ENCODE peak calls at places on chromosomes 4 and X, in six cellular contexts. One of them, this sample, is unnamed. For H3K36me3, the result is how much of the 10 kb centered on the place peaks cover.

GRCh38 chrX:3811331-3812311 is 98.2 kb upstream of the PRKX start:
- DNase-seq in GM12878: peak
- DNase-seq in H1: no peak
- DNase-seq in HepG2: peak
- DNase-seq in K562: peak
- DNase-seq in HCT116: peak
- DNase-seq in this sample: no peak

GRCh38 chrX:46913710-46914109 is 1.5 kb downstream of the JADE3 start:
- DNase-seq in GM12878: no peak
- DNase-seq in K562: no peak
- DNase-seq in H1: no peak
- DNase-seq in HepG2: peak
- DNase-seq in HCT116: no peak
- DNase-seq in this sample: no peak

GRCh38 chr4:109078724-109079123 is 223.7 kb downstream of the COL25A1 start:
- DNase-seq in GM12878: no peak
- DNase-seq in HepG2: no peak
- DNase-seq in HCT116: no peak
- DNase-seq in K562: no peak
- DNase-seq in H1: no peak
- DNase-seq in this sample: no peak

GRCh38 chrX:31893525-31893924 is 821.7 kb upstream of the FTHL17 start:
- DNase-seq in K562: no peak
- DNase-seq in GM12878: no peak
- DNase-seq in H1: no peak
- DNase-seq in HCT116: no peak
- DNase-seq in HepG2: no peak
- DNase-seq in this sample: no peak

GRCh38 chr4:98293089-98293887 is 32.1 kb downstream of the RAP1GDS1 start:
- DNase-seq in K562: no peak
- DNase-seq in HepG2: no peak
- DNase-seq in H1: no peak
- DNase-seq in HCT116: no peak
- DNase-seq in GM12878: no peak
- DNase-seq in this sample: no peak

GRCh38 chrX:68372665-68373064 is 60.6 kb downstream of the OPHN1 start:
- DNase-seq in HepG2: no peak
- DNase-seq in H1: no peak
- DNase-seq in GM12878: no peak
- DNase-seq in HCT116: no peak
- DNase-seq in K562: no peak
- DNase-seq in this sample: no peak

GRCh38 chr4:148112231-148112982 is 329.8 kb downstream of the NR3C2 start:
- DNase-seq in HCT116: no peak
- DNase-seq in HepG2: no peak
- DNase-seq in GM12878: no peak
- DNase-seq in K562: no peak
- DNase-seq in H1: no peak
- DNase-seq in this sample: peak

GRCh38 chr4:139844057-139844456 is 178.4 kb downstream of the MGST2 start:
- DNase-seq in H1: no peak
- DNase-seq in HCT116: no peak
- DNase-seq in K562: no peak
- DNase-seq in GM12878: no peak
- DNase-seq in HepG2: peak
- DNase-seq in this sample: no peak

GRCh38 chr4:87697945-87698344 is 47.9 kb downstream of the DMP1 start:
- DNase-seq in HepG2: no peak
- DNase-seq in GM12878: no peak
- DNase-seq in K562: no peak
- DNase-seq in HCT116: no peak
- DNase-seq in H1: no peak
- DNase-seq in this sample: no peak

GRCh38 chr4:133402616-133403015 is 253.5 kb downstream of the PCDH10 start:
- DNase-seq in HepG2: no peak
- DNase-seq in K562: no peak
- DNase-seq in H1: no peak
- DNase-seq in GM12878: no peak
- DNase-seq in HCT116: no peak
- DNase-seq in this sample: no peak

GRCh38 chr4:68373513-68373912 is 23.6 kb upstream of the YTHDC1 start:
- DNase-seq in HCT116: no peak
- DNase-seq in H1: peak
- DNase-seq in GM12878: no peak
- DNase-seq in K562: no peak
- DNase-seq in HepG2: no peak
- DNase-seq in this sample: peak

GRCh38 chrX:10634681-10635161 is 14.3 kb upstream of the MID1 start:
- DNase-seq in GM12878: no peak
- DNase-seq in H1: no peak
- DNase-seq in HCT116: peak
- DNase-seq in HepG2: no peak
- DNase-seq in K562: no peak
- DNase-seq in this sample: no peak

GRCh38 chrX:13647709-13648212 is 5.2 kb upstream of the TCEANC start:
- DNase-seq in HepG2: peak
- DNase-seq in GM12878: no peak
- DNase-seq in HCT116: peak
- DNase-seq in K562: peak
- DNase-seq in H1: no peak
- DNase-seq in this sample: no peak

GRCh38 chr4:113153529-113154101 is 104.2 kb downstream of the ANK2 start:
- DNase-seq in HCT116: no peak
- DNase-seq in K562: no peak
- DNase-seq in HepG2: peak
- DNase-seq in H1: no peak
- DNase-seq in GM12878: no peak
- DNase-seq in this sample: no peak

GRCh38 chr4:32884198-32884597 is 2164.0 kb downstream of the PCDH7 start:
- DNase-seq in HepG2: no peak
- DNase-seq in GM12878: no peak
- DNase-seq in HCT116: no peak
- DNase-seq in H1: no peak
- DNase-seq in K562: no peak
- DNase-seq in this sample: no peak

GRCh38 chr4:99821918-99822503 is 5.4 kb downstream of the DAPP1 start:
- DNase-seq in K562: no peak
- DNase-seq in HCT116: no peak
- DNase-seq in H1: no peak
- DNase-seq in HepG2: no peak
- DNase-seq in GM12878: peak
- DNase-seq in this sample: no peak

GRCh38 chrX:41245641-41246040 is 88.3 kb upstream of the DDX3X start:
- DNase-seq in HepG2: no peak
- DNase-seq in H1: no peak
- DNase-seq in HCT116: no peak
- DNase-seq in GM12878: no peak
- DNase-seq in K562: no peak
- DNase-seq in this sample: no peak

GRCh38 chr4:153634737-153635353 is 49.2 kb upstream of the TLR2 start:
- DNase-seq in H1: no peak
- DNase-seq in HCT116: no peak
- DNase-seq in K562: peak
- DNase-seq in GM12878: no peak
- DNase-seq in HepG2: peak
- DNase-seq in this sample: no peak

GRCh38 chrX:19593684-19594083 is 78.4 kb upstream of the MAP3K15 start:
- DNase-seq in K562: no peak
- DNase-seq in HepG2: peak
- DNase-seq in HCT116: peak
- DNase-seq in H1: no peak
- DNase-seq in GM12878: no peak
- DNase-seq in this sample: no peak

GRCh38 chr4:169341490-169341889 is 70.7 kb upstream of the SH3RF1 start:
- DNase-seq in K562: no peak
- DNase-seq in HepG2: no peak
- DNase-seq in HCT116: no peak
- DNase-seq in GM12878: peak
- DNase-seq in H1: no peak
- DNase-seq in this sample: no peak

GRCh38 chr4:143399113-143399949 is 62.7 kb downstream of the GAB1 start:
- DNase-seq in HCT116: peak
- DNase-seq in HepG2: peak
- DNase-seq in GM12878: no peak
- DNase-seq in H1: no peak
- DNase-seq in K562: peak
- DNase-seq in this sample: peak

GRCh38 chr4:101205878-101206277 is 141.4 kb downstream of the PPP3CA start:
- DNase-seq in HepG2: no peak
- DNase-seq in HCT116: no peak
- DNase-seq in H1: no peak
- DNase-seq in K562: no peak
- DNase-seq in GM12878: peak
- DNase-seq in this sample: no peak

GRCh38 chr4:2824329-2825183 is 19.1 kb upstream of the ADD1 start:
- DNase-seq in H1: no peak
- DNase-seq in HCT116: no peak
- DNase-seq in GM12878: no peak
- DNase-seq in HepG2: no peak
- DNase-seq in K562: no peak
- DNase-seq in this sample: no peak

GRCh38 chrX:71917621-71918341 is 7.1 kb downstream of the NHSL2 start:
- DNase-seq in K562: no peak
- DNase-seq in HepG2: no peak
- DNase-seq in H1: no peak
- DNase-seq in HCT116: no peak
- DNase-seq in GM12878: no peak
- DNase-seq in this sample: peak

GRCh38 chr4:15213415-15213814 is 211.1 kb downstream of the CPEB2 start:
- DNase-seq in HCT116: no peak
- DNase-seq in K562: no peak
- DNase-seq in HepG2: no peak
- DNase-seq in H1: no peak
- DNase-seq in GM12878: no peak
- DNase-seq in this sample: no peak

GRCh38 chr4:124757121-124757520 is 44.6 kb upstream of the ANKRD50 start:
- DNase-seq in H1: no peak
- DNase-seq in HepG2: no peak
- DNase-seq in HCT116: no peak
- DNase-seq in K562: no peak
- DNase-seq in GM12878: no peak
- DNase-seq in this sample: no peak

GRCh38 chr4:29861307-29861706 is 858.9 kb upstream of the PCDH7 start:
- DNase-seq in HCT116: peak
- DNase-seq in H1: no peak
- DNase-seq in GM12878: no peak
- DNase-seq in HepG2: no peak
- DNase-seq in K562: no peak
- DNase-seq in this sample: no peak

GRCh38 chr4:23685481-23685880 is 204.4 kb downstream of the PPARGC1A start:
- DNase-seq in GM12878: no peak
- DNase-seq in HCT116: no peak
- DNase-seq in HepG2: no peak
- DNase-seq in H1: no peak
- DNase-seq in K562: no peak
- DNase-seq in this sample: no peak

GRCh38 chr4:22416403-22416802 is 99.5 kb downstream of the ADGRA3 start:
- DNase-seq in H1: no peak
- DNase-seq in K562: no peak
- DNase-seq in HepG2: no peak
- DNase-seq in GM12878: no peak
- DNase-seq in HCT116: no peak
- DNase-seq in this sample: no peak

GRCh38 chrX:70424801-70425200 is 1.7 kb downstream of the GDPD2 start:
- DNase-seq in GM12878: no peak
- DNase-seq in HepG2: no peak
- DNase-seq in H1: no peak
- DNase-seq in HCT116: no peak
- DNase-seq in K562: no peak
- DNase-seq in this sample: no peak
- TF ChIP-seq ZNF274 in GM12878: no peak
- TF ChIP-seq ZNF274 in HepG2: no peak
- TF ChIP-seq ZNF274 in H1: no peak
- TF ChIP-seq ZNF274 in HCT116: no peak
- TF ChIP-seq ZNF274 in K562: no peak
- TF ChIP-seq ZNF274 in this sample: no peak

GRCh38 chrX:29231800-29232199 is 644.6 kb downstream of the IL1RAPL1 start:
- DNase-seq in HCT116: no peak
- DNase-seq in H1: no peak
- DNase-seq in K562: no peak
- DNase-seq in GM12878: no peak
- DNase-seq in HepG2: no peak
- DNase-seq in this sample: no peak
- H3K36me3 ChIP-seq in HCT116: under half
- H3K36me3 ChIP-seq in H1: under half
- H3K36me3 ChIP-seq in K562: under half
- H3K36me3 ChIP-seq in GM12878: under half
- H3K36me3 ChIP-seq in HepG2: under half
- H3K36me3 ChIP-seq in this sample: under half

GRCh38 chrX:34437586-34437985 is 219.5 kb downstream of the TMEM47 start:
- DNase-seq in H1: no peak
- DNase-seq in GM12878: no peak
- DNase-seq in K562: no peak
- DNase-seq in HepG2: no peak
- DNase-seq in HCT116: no peak
- DNase-seq in this sample: no peak
- TF ChIP-seq ZNF274 in H1: no peak
- TF ChIP-seq ZNF274 in GM12878: no peak
- TF ChIP-seq ZNF274 in K562: no peak
- TF ChIP-seq ZNF274 in HepG2: no peak
- TF ChIP-seq ZNF274 in HCT116: no peak
- TF ChIP-seq ZNF274 in this sample: no peak

GRCh38 chrX:136667446-136668168 is 19.6 kb downstream of the CD40LG start:
- DNase-seq in HepG2: no peak
- DNase-seq in H1: no peak
- DNase-seq in K562: no peak
- DNase-seq in GM12878: no peak
- DNase-seq in HCT116: no peak
- DNase-seq in this sample: no peak
- H3K36me3 ChIP-seq in HepG2: under half
- H3K36me3 ChIP-seq in H1: under half
- H3K36me3 ChIP-seq in K562: under half
- H3K36me3 ChIP-seq in GM12878: under half
- H3K36me3 ChIP-seq in HCT116: under half
- H3K36me3 ChIP-seq in this sample: under half

GRCh38 chrX:107025538-107025937 is 25.5 kb upstream of the MORC4 start:
- DNase-seq in K562: peak
- DNase-seq in H1: no peak
- DNase-seq in HepG2: peak
- DNase-seq in HCT116: peak
- DNase-seq in GM12878: no peak
- DNase-seq in this sample: peak
- TF ChIP-seq ZNF274 in K562: no peak
- TF ChIP-seq ZNF274 in H1: no peak
- TF ChIP-seq ZNF274 in HepG2: no peak
- TF ChIP-seq ZNF274 in HCT116: no peak
- TF ChIP-seq ZNF274 in GM12878: no peak
- TF ChIP-seq ZNF274 in this sample: no peak

GRCh38 chr4:75654905-75655304 is 18.3 kb downstream of the G3BP2 start:
- DNase-seq in GM12878: no peak
- DNase-seq in H1: no peak
- DNase-seq in HCT116: no peak
- DNase-seq in HepG2: no peak
- DNase-seq in K562: no peak
- DNase-seq in this sample: no peak
- H3K36me3 ChIP-seq in GM12878: under half
- H3K36me3 ChIP-seq in H1: under half
- H3K36me3 ChIP-seq in HCT116: under half
- H3K36me3 ChIP-seq in HepG2: under half
- H3K36me3 ChIP-seq in K562: half or more
- H3K36me3 ChIP-seq in this sample: half or more

GRCh38 chr4:185101354-185101890 is 41.6 kb upstream of the SLC25A4 start:
- DNase-seq in K562: no peak
- DNase-seq in GM12878: no peak
- DNase-seq in HCT116: no peak
- DNase-seq in HepG2: no peak
- DNase-seq in H1: no peak
- DNase-seq in this sample: no peak
- TF ChIP-seq ZNF274 in K562: no peak
- TF ChIP-seq ZNF274 in GM12878: no peak
- TF ChIP-seq ZNF274 in HCT116: no peak
- TF ChIP-seq ZNF274 in HepG2: no peak
- TF ChIP-seq ZNF274 in H1: no peak
- TF ChIP-seq ZNF274 in this sample: no peak